ENCODE peak calls at places on chromosome 18, in five cellular contexts. O is gastrocnemius medialis, I is HepG2, Z is GM23248, E is thyroid gland. P is an unnamed sample.
A peak's percentile ranks its signal among the peaks of the same experiment; 100 is the strongest.

GRCh38 chr18:73741946-73742345 is 405.7 kb downstream of the FBXO15 start:
- DNase-seq in Z (peak; percentile 44), I (no peak), O (no peak), E (no peak), P (no peak)

GRCh38 chr18:78246041-78246440 is 733.6 kb upstream of the SALL3 start:
- DNase-seq in E (no peak), I (no peak), Z (no peak), O (no peak), P (no peak)

GRCh38 chr18:5600376-5601071 is 56.7 kb upstream of the EPB41L3 start:
- DNase-seq in O (no peak), E (no peak), Z (peak; percentile 46), I (peak; percentile 16), P (no peak)

GRCh38 chr18:46378126-46378863 is 274.1 kb downstream of the HAUS1 start:
- DNase-seq in I (no peak), Z (no peak), O (no peak), E (no peak), P (no peak)

GRCh38 chr18:67131498-67131897 is 385.0 kb downstream of the DSEL start:
- DNase-seq in I (no peak), O (no peak), E (no peak), Z (no peak), P (no peak)

GRCh38 chr18:28168725-28169124 is 8.2 kb downstream of the CDH2 start:
- DNase-seq in Z (no peak), I (no peak), O (no peak), E (no peak), P (no peak)

GRCh38 chr18:28113271-28114023 is 63.5 kb downstream of the CDH2 start:
- DNase-seq in O (no peak), Z (peak; percentile 27), I (no peak), E (no peak), P (no peak)

GRCh38 chr18:22604390-22604985 is 186.8 kb upstream of the CTAGE1 start:
- DNase-seq in E (peak; percentile 9), I (no peak), O (no peak), Z (no peak), P (peak; percentile 33)

GRCh38 chr18:51107594-51108305 is 77.7 kb downstream of the SMAD4 start:
- DNase-seq in E (no peak), Z (peak; percentile 22), O (no peak), I (no peak), P (no peak)

GRCh38 chr18:27627927-27628326 is 442.8 kb upstream of the CHST9 start:
- DNase-seq in I (no peak), O (no peak), E (no peak), Z (no peak), P (no peak)

GRCh38 chr18:68181956-68182355 is 533.0 kb downstream of the TMX3 start:
- DNase-seq in Z (no peak), E (no peak), I (no peak), O (no peak), P (no peak)

GRCh38 chr18:25832008-25832604 is 258.3 kb downstream of the SS18 start:
- DNase-seq in O (peak; percentile 39), I (peak; percentile 25), Z (peak; percentile 81), E (peak; percentile 64), P (no peak)

GRCh38 chr18:51235011-51235789 is 37.7 kb upstream of the MEX3C start:
- DNase-seq in O (no peak), Z (peak; percentile 17), I (no peak), E (no peak), P (no peak)

GRCh38 chr18:27843783-27844415 is 333.0 kb downstream of the CDH2 start:
- DNase-seq in E (no peak), O (no peak), Z (peak; percentile 36), I (no peak), P (no peak)

GRCh38 chr18:79609021-79609461 is 70.6 kb upstream of the CTDP1 start:
- DNase-seq in E (no peak), Z (no peak), I (no peak), O (no peak), P (no peak)

GRCh38 chr18:67597759-67598158 is 81.2 kb upstream of the DSEL start:
- DNase-seq in I (no peak), Z (no peak), O (no peak), E (no peak), P (no peak)

GRCh38 chr18:2912357-2913299 is 65.8 kb downstream of the EMILIN2 start:
- DNase-seq in Z (no peak), O (no peak), I (no peak), E (no peak), P (no peak)

GRCh38 chr18:74196220-74197119 is 48.1 kb downstream of the TIMM21 start:
- DNase-seq in I (peak; percentile 76), Z (peak; percentile 61), O (no peak), E (peak; percentile 26), P (peak; percentile 42)

GRCh38 chr18:77039196-77040140 is 93.1 kb downstream of the MBP start:
- DNase-seq in O (peak; percentile 68), E (no peak), I (no peak), Z (peak; percentile 19), P (no peak)

GRCh38 chr18:24609249-24609648 is 148.8 kb downstream of the HRH4 start:
- DNase-seq in Z (peak; percentile 25), E (no peak), O (no peak), I (no peak), P (no peak)

GRCh38 chr18:66687635-66688034 is 83.7 kb upstream of the CDH19 start:
- DNase-seq in E (no peak), Z (no peak), O (no peak), I (no peak), P (no peak)

GRCh38 chr18:39946623-39947061 is 2008.4 kb upstream of the PIK3C3 start:
- DNase-seq in O (no peak), Z (peak; percentile 88), I (no peak), E (peak; percentile 41), P (peak; percentile 33)

GRCh38 chr18:73881396-73881795 is 266.2 kb downstream of the FBXO15 start:
- DNase-seq in E (no peak), I (no peak), Z (no peak), O (no peak), P (no peak)

GRCh38 chr18:79139206-79139605 is 70.0 kb downstream of the ATP9B start:
- DNase-seq in O (no peak), E (no peak), Z (no peak), I (no peak), P (no peak)

GRCh38 chr18:8994603-8995002 is 107.9 kb upstream of the NDUFV2 start:
- DNase-seq in E (no peak), Z (peak; percentile 40), O (no peak), I (no peak), P (no peak)

GRCh38 chr18:36602620-36603019 is 226.2 kb downstream of the TPGS2 start:
- DNase-seq in I (no peak), Z (no peak), E (no peak), O (no peak), P (no peak)

GRCh38 chr18:43719264-43719795 is 442.0 kb upstream of the SYT4 start:
- DNase-seq in I (no peak), O (no peak), Z (no peak), E (no peak), P (no peak)

GRCh38 chr18:54260376-54261072 is 8.8 kb upstream of the POLI start:
- DNase-seq in Z (peak; percentile 51), O (no peak), E (no peak), I (peak; percentile 14), P (no peak)

GRCh38 chr18:25113081-25113480 is 238.9 kb downstream of the ZNF521 start:
- DNase-seq in Z (no peak), E (no peak), O (no peak), I (no peak), P (no peak)

GRCh38 chr18:22176622-22177495 is 7.5 kb downstream of the GATA6 start:
- DNase-seq in Z (peak; percentile 40), E (no peak), O (no peak), I (no peak), P (no peak)

GRCh38 chr18:27921904-27922541 is 254.9 kb downstream of the CDH2 start:
- DNase-seq in O (no peak), I (peak; percentile 10), E (no peak), Z (peak; percentile 49), P (no peak)

GRCh38 chr18:12328179-12328823 is 20.3 kb downstream of the TUBB6 start:
- DNase-seq in E (no peak), Z (no peak), I (no peak), O (no peak), P (no peak)

DNA sequence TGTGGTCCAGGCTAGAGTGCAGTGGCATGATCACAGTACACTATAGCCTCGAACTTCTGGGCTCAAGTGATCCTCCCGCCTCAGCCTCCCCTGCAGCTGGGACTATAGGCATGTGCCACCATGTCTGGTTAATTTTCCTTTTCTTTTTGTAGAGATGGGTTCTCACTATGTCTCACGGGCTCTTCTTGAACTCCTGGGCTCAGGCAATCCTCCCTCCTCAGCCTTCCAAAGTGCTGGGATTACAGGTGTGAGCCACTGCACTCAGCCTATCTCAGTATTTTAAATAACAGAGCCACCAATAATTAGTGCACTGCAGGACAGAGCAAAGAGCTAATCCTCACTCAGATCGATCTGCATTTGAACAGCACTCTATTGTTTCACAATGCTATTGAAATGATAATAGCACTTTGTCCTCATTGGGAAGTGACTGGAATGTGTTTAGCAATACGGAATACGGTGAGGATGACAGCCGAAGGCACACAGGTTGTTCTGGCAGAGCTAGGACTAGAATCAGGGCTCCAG is 335.9 kb downstream of the DLGAP1 start:
- DNase-seq in O (no peak), E (no peak), Z (no peak), I (no peak), P (no peak)
- H3K4me1 ChIP-seq in O (no peaks in the 10 kb centered on the region), E (no peaks in the 10 kb centered on the region), Z (no peaks in the 10 kb centered on the region), I (no peaks in the 10 kb centered on the region), P (no peaks in the 10 kb centered on the region)

DNA sequence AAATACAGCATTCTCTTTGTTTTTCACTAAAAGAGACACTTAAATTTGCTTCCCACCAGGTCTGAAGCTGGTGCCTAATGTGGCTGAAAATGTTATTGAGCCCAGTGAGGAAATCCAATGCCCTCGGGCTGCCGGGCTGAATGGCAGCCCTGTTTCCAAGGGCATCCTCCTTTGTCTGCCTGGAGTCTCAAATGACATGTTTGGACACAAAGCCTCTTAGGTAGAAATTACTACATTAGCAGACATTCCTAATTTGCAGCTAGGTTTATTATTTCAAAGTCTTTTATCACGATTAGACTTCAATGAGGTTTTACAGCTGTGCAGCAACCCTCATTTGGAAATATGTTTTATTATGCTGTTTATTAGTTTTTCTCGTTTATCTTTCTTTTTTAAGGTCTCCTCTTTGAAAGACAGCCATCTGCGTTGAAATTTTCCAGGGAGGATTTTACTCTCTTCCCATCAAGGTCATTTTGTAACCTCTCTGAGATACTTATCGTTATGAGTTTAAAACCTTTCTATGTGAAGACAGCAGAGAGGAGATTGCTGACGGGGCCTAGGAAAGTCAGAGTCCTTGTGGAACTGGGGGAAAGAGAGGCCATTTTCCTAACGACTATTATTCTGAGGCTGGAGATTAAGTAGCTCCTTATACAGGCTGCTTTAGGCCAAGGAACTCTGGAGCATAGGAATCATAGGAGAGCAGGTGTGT is 59.0 kb upstream of the ZNF532 start:
- DNase-seq in O (no peak), I (no peak), Z (no peak), E (no peak), P (no peak)
- H3K27ac ChIP-seq in O (peak overlapping the region; percentile 9), I (no peak overlapping the region), Z (no peak overlapping the region), E (no peak overlapping the region), P (no peak overlapping the region)

DNA sequence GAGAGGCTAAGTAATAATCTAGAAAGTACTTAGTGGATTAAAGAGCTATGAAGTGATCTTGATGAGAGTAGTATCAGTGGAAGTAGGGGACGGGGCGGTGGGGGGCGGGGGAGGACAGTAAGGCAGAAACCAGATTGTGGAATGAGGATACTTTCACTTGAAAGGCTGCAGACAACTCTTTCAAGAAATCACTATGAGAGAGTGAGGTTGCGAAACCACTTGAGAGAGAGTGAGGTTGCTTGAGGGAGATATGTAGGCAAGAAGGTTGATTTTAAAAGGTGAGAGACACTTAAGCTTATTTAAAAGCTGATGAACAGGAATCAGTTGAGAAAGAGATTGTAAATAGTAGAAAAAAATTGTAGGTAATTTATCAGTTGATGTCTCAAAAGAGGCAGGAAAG is 3.8 kb downstream of the ZNF397 start:
- DNase-seq in E (no peak), Z (no peak), I (no peak), O (no peak), P (no peak)
- H3K36me3 ChIP-seq in E (peaks cover 33% of the 10 kb centered on the region), Z (peaks cover 66% of the 10 kb centered on the region), I (no peaks in the 10 kb centered on the region), O (no peaks in the 10 kb centered on the region), P (peaks cover 15% of the 10 kb centered on the region)

GRCh38 chr18:13551305-13551603 is 175.1 kb downstream of the FAM210A start:
- DNase-seq in Z (no peak), O (no peak), I (no peak), E (peak; percentile 40), P (no peak)
- H3K4me1 ChIP-seq in Z (no peaks in the 10 kb centered on the region), O (peaks cover 24% of the 10 kb centered on the region), I (peaks cover 11% of the 10 kb centered on the region), E (peaks cover 13% of the 10 kb centered on the region), P (peaks cover 11% of the 10 kb centered on the region)

P was measured in lung.